ENCODE peak calls at places on chromosomes 1 and 21, in seven cellular contexts. U is HuH-7.5; Q is stimulated activated CD4-positive, alpha-beta T cell treated with anti-CD3 and anti-CD28 coated beads, Interleukin-1b, Interleukin-23, amount 100 ng/mL, for 4 hours; K is SK-N-SH; T is NCI-H748 treated with DMSO at 0.1 percent for 48 hours; M is iPS-NIHi11; D is stimulated activated CD8-positive, alpha-beta memory T cell treated with anti-CD3 and anti-CD28 coated beads, Interleukin-15, amount 100 ng/mL, for 1 hour. A is an unnamed sample.
A peak's percentile ranks its signal among the peaks of the same experiment; 100 is the strongest.

GRCh38 chr1:10378071-10378841 is 20.6 kb upstream of the PGD start:
- DNase-seq in U (no peak), Q (no peak), K (no peak), T (no peak), M (no peak), D (no peak), A (no peak)

GRCh38 chr1:76083189-76083588 is 8.6 kb downstream of the ST6GALNAC3 start:
- DNase-seq in U (no peak), Q (no peak), K (no peak), T (no peak), M (no peak), D (no peak), A (no peak)

GRCh38 chr1:113990541-113990940 is 11.3 kb downstream of the OLFML3 start:
- DNase-seq in U (no peak), Q (no peak), K (no peak), T (no peak), M (no peak), D (no peak), A (no peak)

GRCh38 chr1:29382851-29383588 is 146.7 kb downstream of the PTPRU start:
- DNase-seq in U (no peak), Q (no peak), K (no peak), T (no peak), M (no peak), D (no peak), A (no peak)

GRCh38 chr1:231315887-231316286 is 21.8 kb downstream of the EXOC8 start:
- DNase-seq in U (peak; percentile 40), Q (peak; percentile 12), K (peak; percentile 66), T (no peak), M (peak; percentile 66), D (peak; percentile 9), A (peak; percentile 74)

GRCh38 chr1:170675825-170676224 is 11.9 kb downstream of the PRRX1 start:
- DNase-seq in U (no peak), Q (no peak), K (no peak), T (no peak), M (no peak), D (no peak), A (no peak)

GRCh38 chr1:109109906-109110305 is 4.0 kb upstream of the ELAPOR1 start:
- DNase-seq in U (no peak), Q (no peak), K (no peak), T (no peak), M (no peak), D (no peak), A (no peak)

GRCh38 chr1:111990878-111991760 is 1.7 kb upstream of the KCND3 start:
- DNase-seq in U (peak; percentile 76), Q (no peak), K (peak; percentile 69), T (peak; percentile 77), M (peak; percentile 77), D (no peak), A (peak; percentile 80)

GRCh38 chr1:117679868-117680267 is 74.0 kb downstream of the TENT5C start:
- DNase-seq in U (no peak), Q (no peak), K (no peak), T (no peak), M (no peak), D (no peak), A (no peak)

GRCh38 chr21:42279341-42279871 is 35.8 kb downstream of the TFF3 start:
- DNase-seq in U (no peak), Q (no peak), K (no peak), T (no peak), M (no peak), D (no peak), A (no peak)

GRCh38 chr1:96756789-96757188 is 35.2 kb downstream of the PTBP2 start:
- DNase-seq in U (no peak), Q (no peak), K (no peak), T (no peak), M (no peak), D (no peak), A (peak; percentile 14)

GRCh38 chr1:205396972-205397616 is 24.8 kb downstream of the LEMD1 start:
- DNase-seq in U (peak; percentile 49), Q (peak; percentile 2), K (peak; percentile 75), T (peak; percentile 56), M (peak; percentile 83), D (no peak), A (peak; percentile 82)

GRCh38 chr1:69221492-69221990 is 346.2 kb upstream of the LRRC7 start:
- DNase-seq in U (no peak), Q (no peak), K (peak; percentile 20), T (peak; percentile 27), M (peak; percentile 22), D (no peak), A (peak; percentile 9)

GRCh38 chr21:39161064-39161463 is 22.2 kb downstream of the PSMG1 start:
- DNase-seq in U (no peak), Q (no peak), K (no peak), T (no peak), M (no peak), D (no peak), A (no peak)

GRCh38 chr1:211648980-211649934 is 26.2 kb downstream of the NEK2 start:
- DNase-seq in U (peak; percentile 64), Q (no peak), K (peak; percentile 80), T (no peak), M (peak; percentile 59), D (no peak), A (peak; percentile 89)

GRCh38 chr1:214739621-214740238 is 136.7 kb downstream of the CENPF start:
- DNase-seq in U (no peak), Q (no peak), K (no peak), T (no peak), M (no peak), D (no peak), A (no peak)

GRCh38 chr1:81760487-81761097 is 40.1 kb upstream of the ADGRL2 start:
- DNase-seq in U (no peak), Q (no peak), K (peak; percentile 5), T (no peak), M (no peak), D (no peak), A (no peak)

GRCh38 chr1:54220004-54220811 is 20.2 kb downstream of the MRPL37 start:
- DNase-seq in U (no peak), Q (no peak), K (no peak), T (no peak), M (no peak), D (no peak), A (peak; percentile 62)

GRCh38 chr21:43866233-43866632 is 1.2 kb downstream of the AGPAT3 start:
- DNase-seq in U (no peak), Q (peak; percentile 22), K (peak; percentile 83), T (no peak), M (no peak), D (no peak), A (peak; percentile 76)

GRCh38 chr1:180295999-180296398 is 65.9 kb downstream of the LHX4 start:
- DNase-seq in U (no peak), Q (no peak), K (no peak), T (no peak), M (no peak), D (no peak), A (no peak)

GRCh38 chr21:17738171-17738953 is 80.8 kb downstream of the C21orf91 start:
- DNase-seq in U (no peak), Q (no peak), K (no peak), T (no peak), M (no peak), D (no peak), A (no peak)

GRCh38 chr1:60904079-60904852 is 178.1 kb upstream of the NFIA start:
- DNase-seq in U (no peak), Q (no peak), K (no peak), T (no peak), M (no peak), D (no peak), A (no peak)

GRCh38 chr21:36773111-36773510 is 74.2 kb downstream of the SIM2 start:
- DNase-seq in U (no peak), Q (no peak), K (no peak), T (no peak), M (no peak), D (no peak), A (peak; percentile 77)

GRCh38 chr1:154749078-154749760 is 120.9 kb downstream of the KCNN3 start:
- DNase-seq in U (peak; percentile 35), Q (no peak), K (no peak), T (no peak), M (no peak), D (no peak), A (peak; percentile 68)

GRCh38 chr21:17495680-17496079 is 17.2 kb upstream of the CXADR start:
- DNase-seq in U (no peak), Q (no peak), K (no peak), T (no peak), M (no peak), D (no peak), A (no peak)

GRCh38 chr1:186102559-186103148 is 272.4 kb downstream of the TPR start:
- DNase-seq in U (no peak), Q (no peak), K (no peak), T (no peak), M (no peak), D (no peak), A (no peak)

GRCh38 chr1:219587817-219588561 is 24.9 kb downstream of the ZC3H11B start:
- DNase-seq in U (no peak), Q (no peak), K (peak; percentile 70), T (no peak), M (no peak), D (no peak), A (no peak)

GRCh38 chr1:109787211-109787844 is 23.6 kb upstream of the EPS8L3 start:
- DNase-seq in U (no peak), Q (no peak), K (peak; percentile 10), T (no peak), M (no peak), D (no peak), A (no peak)

GRCh38 chr1:40392206-40392605 is 18.7 kb downstream of the SMAP2 start:
- DNase-seq in U (no peak), Q (no peak), K (no peak), T (peak; percentile 99), M (peak; percentile 23), D (no peak), A (no peak)

GRCh38 chr1:39128959-39129358 is 75.5 kb upstream of the MACF1 start:
- DNase-seq in U (no peak), Q (no peak), K (no peak), T (no peak), M (peak; percentile 53), D (no peak), A (no peak)

GRCh38 chr21:34836103-34836932 is 167.5 kb downstream of the CLIC6 start:
- DNase-seq in U (no peak), Q (peak; percentile 12), K (no peak), T (no peak), M (no peak), D (no peak), A (no peak)

GRCh38 chr1:23865543-23865930 is 2.6 kb downstream of the FUCA1 start:
- DNase-seq in U (no peak), Q (no peak), K (no peak), T (no peak), M (no peak), D (no peak), A (no peak)

GRCh38 chr1:103901072-103901471 is 151.4 kb downstream of the AMY1C start:
- DNase-seq in U (no peak), Q (no peak), K (no peak), T (no peak), M (no peak), D (no peak), A (no peak)

GRCh38 chr1:46761740-46762139 is 37.1 kb upstream of the CYP4B1 start:
- DNase-seq in U (no peak), Q (no peak), K (no peak), T (no peak), M (no peak), D (no peak), A (no peak)

GRCh38 chr21:15182731-15183130 is 117.9 kb upstream of the NRIP1 start:
- DNase-seq in U (no peak), Q (no peak), K (no peak), T (no peak), M (no peak), D (no peak), A (no peak)